ENCODE peak calls at places on chromosomes 3 and 15, in ten cellular contexts. J is NCI-H1105 treated with DMSO at 0.1 percent for 48 hours; P is EH; S is iPS DF 6.9; F is adipocyte; Z is activated CD8-positive, alpha-beta memory T cell treated with anti-CD3 and anti-CD28 coated beads, Interleukin-2, amount 50 U/mL, for 4 hours; X is KG1; G is hypothalamus; M is activated gamma-delta T cell treated with Interleukin-2 at 50 U/mL for 16 hours; W is T-helper 1 cell. C is an unnamed sample.

GRCh38 chr3:25097023-25097422 is 331.0 kb upstream of the RARB start:
- DNase-seq in J (no peak), S (no peak), M (no peak), P (no peak), Z (no peak), X (no peak), G (no peak), F (no peak), W (no peak), C (no peak)

GRCh38 chr15:85488997-85489396 is 108.6 kb downstream of the AKAP13 start:
- DNase-seq in G (no peak), F (no peak), W (no peak), X (no peak), S (no peak), M (no peak), Z (no peak), J (no peak), P (no peak), C (no peak)

GRCh38 chr3:197292083-197293042 is 6.0 kb downstream of the DLG1 start:
- DNase-seq in W (no peak), X (no peak), F (no peak), M (no peak), G (no peak), P (no peak), J (no peak), S (no peak), Z (no peak), C (no peak)

GRCh38 chr15:86021281-86022264 is 58.1 kb upstream of the AGBL1 start:
- DNase-seq in Z (no peak), X (no peak), S (no peak), G (no peak), J (no peak), P (peak; percentile 3), M (no peak), W (no peak), F (no peak), C (no peak)

GRCh38 chr3:170506556-170506955 is 79.3 kb downstream of the SLC7A14 start:
- DNase-seq in J (no peak), G (no peak), W (no peak), S (no peak), Z (no peak), F (peak; percentile 82), M (no peak), X (no peak), P (peak; percentile 62), C (no peak)

GRCh38 chr15:74174216-74174965 is 881 bp downstream of the ISLR start:
- DNase-seq in Z (no peak), F (no peak), P (no peak), W (no peak), J (no peak), S (no peak), G (no peak), X (no peak), M (no peak), C (no peak)

GRCh38 chr3:119338749-119339148 is 44.6 kb downstream of the ARHGAP31 start:
- DNase-seq in W (no peak), P (peak; percentile 20), J (no peak), S (no peak), X (no peak), M (no peak), F (peak; percentile 63), Z (no peak), G (no peak), C (no peak)

GRCh38 chr15:56772868-56773639 is 39.7 kb upstream of the ZNF280D start:
- DNase-seq in M (no peak), F (peak; percentile 45), W (no peak), X (no peak), G (no peak), J (peak; percentile 4), S (no peak), Z (no peak), P (peak; percentile 86), C (no peak)

GRCh38 chr3:107813066-107813465 is 277.8 kb downstream of the CD47 start:
- DNase-seq in M (no peak), X (no peak), J (no peak), P (peak; percentile 64), S (no peak), F (peak; percentile 54), W (no peak), G (no peak), Z (no peak), C (no peak)

GRCh38 chr3:37266809-37267208 is 92.4 kb upstream of the LRRFIP2 start:
- DNase-seq in G (no peak), M (no peak), S (no peak), J (no peak), W (no peak), F (no peak), X (no peak), P (no peak), Z (no peak), C (no peak)

GRCh38 chr3:11642455-11643162 is 1.1 kb downstream of the VGLL4 start:
- DNase-seq in S (no peak), F (peak; percentile 84), W (peak; percentile 56), M (peak; percentile 61), G (peak; percentile 70), X (peak; percentile 78), P (peak; percentile 87), Z (peak; percentile 61), J (peak; percentile 47), C (peak; percentile 65)

GRCh38 chr15:62068787-62069170 is 2.0 kb downstream of the C2CD4A start:
- DNase-seq in J (no peak), G (no peak), W (no peak), Z (no peak), X (no peak), M (no peak), P (peak; percentile 35), F (no peak), S (no peak), C (no peak)

GRCh38 chr3:184259878-184260570 is 1.3 kb downstream of the CAMK2N2 start:
- DNase-seq in X (no peak), M (peak; percentile 25), J (peak; percentile 53), F (peak; percentile 77), Z (peak; percentile 45), W (peak; percentile 49), G (no peak), P (peak; percentile 46), S (no peak), C (no peak)

GRCh38 chr3:141231923-141232861 is 567 bp downstream of the PXYLP1 start:
- DNase-seq in W (peak; percentile 19), S (no peak), J (peak; percentile 60), Z (peak; percentile 22), P (peak; percentile 3), X (no peak), M (no peak), G (no peak), F (peak; percentile 46), C (no peak)

GRCh38 chr15:85793641-85794597 is 806 bp downstream of the KLHL25 start:
- DNase-seq in J (no peak), W (peak; percentile 29), Z (peak; percentile 35), P (peak; percentile 36), S (no peak), F (peak; percentile 61), X (no peak), M (peak; percentile 27), G (no peak), C (peak; percentile 37)

GRCh38 chr3:177443469-177443868 is 246.2 kb upstream of the TBL1XR1 start:
- DNase-seq in W (no peak), M (no peak), J (no peak), S (no peak), Z (no peak), F (peak; percentile 74), P (peak; percentile 56), G (no peak), X (no peak), C (no peak)

GRCh38 chr3:40821316-40821715 is 296.6 kb downstream of the ZNF621 start:
- DNase-seq in W (no peak), F (no peak), Z (no peak), S (no peak), G (no peak), X (no peak), M (no peak), P (no peak), J (no peak), C (no peak)

GRCh38 chr15:96409231-96410138 is 79.0 kb downstream of the NR2F2 start:
- DNase-seq in J (no peak), F (peak; percentile 33), W (no peak), Z (no peak), X (no peak), G (no peak), M (no peak), P (peak; percentile 16), S (no peak), C (no peak)

GRCh38 chr15:86163771-86164170 is 84.1 kb downstream of the AGBL1 start:
- DNase-seq in X (no peak), J (no peak), F (no peak), P (no peak), S (no peak), M (no peak), G (no peak), Z (no peak), W (no peak), C (no peak)

GRCh38 chr15:98914626-98915025 is 93.0 kb downstream of the PGPEP1L start:
- DNase-seq in X (no peak), S (no peak), J (no peak), M (no peak), Z (no peak), P (peak; percentile 99), W (no peak), F (peak; percentile 87), G (no peak), C (no peak)

GRCh38 chr15:35907507-35907906 is 361.5 kb upstream of the DPH6 start:
- DNase-seq in M (no peak), F (no peak), W (no peak), X (no peak), Z (no peak), S (no peak), G (no peak), J (no peak), P (no peak), C (no peak)